ENCODE peak calls at places on chromosomes 3 and 15, in five cellular contexts. One of them, this sample, is unnamed.

GRCh38 chr3:171825222-171825828 is 15.0 kb upstream of the PLD1 start:
- DNase-seq in RWPE1: no peak
- DNase-seq in GM12865: no peak
- DNase-seq in left ventricle myocardium inferior: no peak
- DNase-seq in D721Med: no peak
- DNase-seq in this sample: no peak

GRCh38 chr3:100709840-100710235 is 544 bp downstream of the TFG start:
- DNase-seq in left ventricle myocardium inferior: no peak
- DNase-seq in GM12865: peak; percentile 49
- DNase-seq in D721Med: no peak
- DNase-seq in RWPE1: peak; percentile 30
- DNase-seq in this sample: peak; percentile 38

GRCh38 chr15:99125061-99125990 is 20.4 kb downstream of the SYNM start:
- DNase-seq in GM12865: no peak
- DNase-seq in left ventricle myocardium inferior: no peak
- DNase-seq in RWPE1: no peak
- DNase-seq in D721Med: no peak
- DNase-seq in this sample: no peak

GRCh38 chr3:14915636-14916222 is 31.7 kb upstream of the NR2C2 start:
- DNase-seq in RWPE1: no peak
- DNase-seq in left ventricle myocardium inferior: no peak
- DNase-seq in GM12865: no peak
- DNase-seq in D721Med: no peak
- DNase-seq in this sample: peak; percentile 49

GRCh38 chr3:124773351-124774304 is 43.4 kb downstream of the UMPS start:
- DNase-seq in left ventricle myocardium inferior: no peak
- DNase-seq in GM12865: peak; percentile 62
- DNase-seq in D721Med: no peak
- DNase-seq in RWPE1: no peak
- DNase-seq in this sample: no peak

GRCh38 chr3:186644683-186645082 is 4.5 kb downstream of the FETUB start:
- DNase-seq in RWPE1: peak; percentile 50
- DNase-seq in GM12865: no peak
- DNase-seq in D721Med: no peak
- DNase-seq in left ventricle myocardium inferior: no peak
- DNase-seq in this sample: no peak

GRCh38 chr15:73127302-73127936 is 75.2 kb downstream of the NEO1 start:
- DNase-seq in GM12865: peak; percentile 53
- DNase-seq in D721Med: no peak
- DNase-seq in left ventricle myocardium inferior: no peak
- DNase-seq in RWPE1: peak; percentile 16
- DNase-seq in this sample: peak; percentile 30

GRCh38 chr3:16477501-16477900 is 36.0 kb downstream of the RFTN1 start:
- DNase-seq in left ventricle myocardium inferior: no peak
- DNase-seq in GM12865: no peak
- DNase-seq in RWPE1: no peak
- DNase-seq in D721Med: no peak
- DNase-seq in this sample: no peak

DNA sequence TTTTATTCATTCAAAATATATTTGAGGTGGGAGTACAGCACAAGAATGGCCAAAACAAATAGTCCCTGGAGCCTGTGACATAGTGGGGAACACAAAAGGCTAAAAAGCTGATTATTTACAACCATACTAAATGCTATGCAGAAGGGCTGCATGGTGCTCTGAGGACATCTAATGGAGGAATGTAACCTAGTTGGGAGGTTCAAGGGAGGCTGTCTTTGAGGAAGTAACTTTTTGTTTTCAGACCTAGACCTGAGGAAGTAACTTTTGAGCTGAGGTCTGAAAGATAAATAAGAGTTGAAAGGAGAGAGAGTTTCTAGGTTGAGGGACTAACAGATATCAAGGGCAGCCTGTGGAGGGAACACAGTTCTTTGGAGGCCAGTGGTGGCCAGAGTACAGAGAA is 34.8 kb upstream of the RASA2 start:
- DNase-seq in D721Med: no peak
- DNase-seq in left ventricle myocardium inferior: no peak
- DNase-seq in RWPE1: peak; percentile 35
- DNase-seq in GM12865: peak; percentile 80
- DNase-seq in this sample: peak; percentile 64
- TF ChIP-seq CTCF in D721Med: peak; percentile 35
- TF ChIP-seq CTCF in left ventricle myocardium inferior: peak; percentile 83
- TF ChIP-seq CTCF in RWPE1: peak; percentile 62
- TF ChIP-seq CTCF in GM12865: peak; percentile 77
- TF ChIP-seq CTCF in this sample: peak; percentile 74

GRCh38 chr3:46395210-46395661 is 11.6 kb downstream of the CCR5AS start:
- DNase-seq in D721Med: no peak
- DNase-seq in left ventricle myocardium inferior: no peak
- DNase-seq in GM12865: no peak
- DNase-seq in RWPE1: no peak
- DNase-seq in this sample: no peak
- TF ChIP-seq CTCF in D721Med: no peak
- TF ChIP-seq CTCF in left ventricle myocardium inferior: no peak
- TF ChIP-seq CTCF in GM12865: peak; percentile 26
- TF ChIP-seq CTCF in RWPE1: no peak
- TF ChIP-seq CTCF in this sample: no peak

DNA sequence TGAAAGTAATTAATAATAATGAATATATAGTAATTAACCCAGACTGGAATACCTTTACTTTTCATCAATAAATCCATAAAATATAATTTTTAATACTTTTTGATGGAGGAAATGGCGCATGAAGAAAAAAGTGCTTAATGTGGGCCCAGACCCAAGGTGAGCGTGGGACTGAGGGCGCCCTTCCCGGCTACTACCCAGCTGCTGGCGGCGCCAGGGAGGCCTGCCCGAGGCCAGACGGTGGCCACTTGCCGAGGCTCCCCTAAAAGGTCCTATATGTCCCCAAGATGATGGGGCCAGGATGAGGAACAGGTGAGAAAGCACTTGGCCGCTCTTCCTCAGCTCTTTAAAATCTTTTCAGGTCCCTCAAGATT is 29.1 kb downstream of the CCNL1 start:
- DNase-seq in D721Med: no peak
- DNase-seq in RWPE1: no peak
- DNase-seq in GM12865: no peak
- DNase-seq in left ventricle myocardium inferior: no peak
- DNase-seq in this sample: no peak
- TF ChIP-seq CTCF in D721Med: no peak
- TF ChIP-seq CTCF in RWPE1: peak; percentile 11
- TF ChIP-seq CTCF in GM12865: no peak
- TF ChIP-seq CTCF in left ventricle myocardium inferior: no peak
- TF ChIP-seq CTCF in this sample: no peak

GRCh38 chr3:56983427-56983826 is 77.0 kb upstream of the SPATA12 start:
- DNase-seq in left ventricle myocardium inferior: no peak
- DNase-seq in GM12865: no peak
- DNase-seq in D721Med: no peak
- DNase-seq in RWPE1: no peak
- DNase-seq in this sample: no peak

GRCh38 chr3:56988458-56988857 is 72.0 kb upstream of the SPATA12 start:
- DNase-seq in D721Med: no peak
- DNase-seq in left ventricle myocardium inferior: no peak
- DNase-seq in RWPE1: no peak
- DNase-seq in GM12865: no peak
- DNase-seq in this sample: no peak

GRCh38 chr3:56987238-56987932 is 73.1 kb upstream of the SPATA12 start:
- DNase-seq in RWPE1: no peak
- DNase-seq in left ventricle myocardium inferior: no peak
- DNase-seq in D721Med: no peak
- DNase-seq in GM12865: peak; percentile 43
- DNase-seq in this sample: no peak

GRCh38 chr3:56986347-56986746 is 74.1 kb upstream of the SPATA12 start:
- DNase-seq in RWPE1: no peak
- DNase-seq in left ventricle myocardium inferior: no peak
- DNase-seq in D721Med: no peak
- DNase-seq in GM12865: no peak
- DNase-seq in this sample: no peak

GRCh38 chr3:56985460-56986327 is 74.8 kb upstream of the SPATA12 start:
- DNase-seq in D721Med: no peak
- DNase-seq in RWPE1: no peak
- DNase-seq in GM12865: no peak
- DNase-seq in left ventricle myocardium inferior: no peak
- DNase-seq in this sample: no peak
- TF ChIP-seq CTCF in D721Med: no peak
- TF ChIP-seq CTCF in RWPE1: no peak
- TF ChIP-seq CTCF in GM12865: no peak
- TF ChIP-seq CTCF in left ventricle myocardium inferior: no peak
- TF ChIP-seq CTCF in this sample: no peak